ENCODE peak calls at places on chromosomes 2 and 18, in nine cellular contexts. S is GM23248, Q is GM12878, J is HCT116, K is K562, Z is A549, P is neuronal stem cell, V is neural progenitor cell, I is PC-3. Y is an unnamed sample.

GRCh38 chr2:62458206-62459035 is 47.6 kb downstream of the TMEM17 start:
- DNase-seq in P (no peak), S (no peak), K (no peak), I (no peak), V (no peak), Q (no peak), J (no peak), Z (no peak), Y (no peak)

GRCh38 chr2:128310761-128311160 is 7.9 kb downstream of the HS6ST1 start:
- DNase-seq in Q (no peak), I (no peak), K (no peak), S (no peak), Z (no peak), P (no peak), J (no peak), V (no peak), Y (no peak)

GRCh38 chr2:133521146-133521745 is 47.0 kb downstream of the NCKAP5 start:
- DNase-seq in I (peak; percentile 72), S (no peak), K (no peak), Z (no peak), Q (no peak), P (no peak), J (no peak), V (no peak), Y (no peak)

GRCh38 chr2:45477546-45477945 is 133.5 kb downstream of the SRBD1 start:
- DNase-seq in Q (no peak), J (no peak), P (no peak), K (no peak), Z (no peak), I (no peak), S (no peak), V (no peak), Y (no peak)

GRCh38 chr18:38644875-38645641 is 1079.5 kb upstream of the CELF4 start:
- DNase-seq in J (no peak), K (no peak), P (no peak), I (no peak), S (no peak), V (no peak), Z (no peak), Q (no peak), Y (no peak)

GRCh38 chr2:55311444-55311870 is 42.4 kb upstream of the MTIF2 start:
- DNase-seq in K (no peak), P (no peak), J (no peak), I (peak; percentile 71), S (peak; percentile 84), V (no peak), Q (peak; percentile 76), Z (peak; percentile 25), Y (peak; percentile 22)

GRCh38 chr18:57928466-57928865 is 115.6 kb upstream of the NEDD4L start:
- DNase-seq in Z (no peak), J (no peak), P (no peak), Q (no peak), V (no peak), S (no peak), K (no peak), I (no peak), Y (no peak)

GRCh38 chr2:237591379-237591881 is 896 bp upstream of the RAB17 start:
- DNase-seq in K (peak; percentile 12), Q (no peak), I (peak; percentile 43), P (no peak), J (peak; percentile 28), S (peak; percentile 17), V (no peak), Z (no peak), Y (no peak)

GRCh38 chr2:20599001-20599600 is 51.8 kb downstream of the HS1BP3 start:
- DNase-seq in J (no peak), K (no peak), I (no peak), S (no peak), P (no peak), Z (no peak), V (no peak), Q (no peak), Y (no peak)

GRCh38 chr2:151766421-151767153 is 32.3 kb upstream of the NEB start:
- DNase-seq in S (no peak), I (no peak), P (no peak), J (no peak), Z (no peak), K (peak; percentile 82), V (no peak), Q (no peak), Y (no peak)

GRCh38 chr2:119550346-119550745 is 6.1 kb downstream of the CFAP221 start:
- DNase-seq in S (peak; percentile 4), Z (no peak), V (no peak), J (no peak), P (no peak), I (no peak), Q (no peak), K (no peak), Y (no peak)

GRCh38 chr18:10038268-10038667 is 124.5 kb downstream of the VAPA start:
- DNase-seq in K (peak; percentile 25), I (no peak), Q (no peak), Z (no peak), P (no peak), J (no peak), S (no peak), V (no peak), Y (no peak)

GRCh38 chr2:220503446-220503845 is 876.0 kb downstream of the SLC4A3 start:
- DNase-seq in V (no peak), P (no peak), Z (no peak), I (no peak), Q (no peak), K (no peak), S (no peak), J (no peak), Y (no peak)

GRCh38 chr18:51278045-51278649 is 80.7 kb upstream of the MEX3C start:
- DNase-seq in I (peak; percentile 44), P (peak; percentile 67), S (peak; percentile 3), K (peak; percentile 47), Z (peak; percentile 21), J (peak; percentile 57), Q (no peak), V (peak; percentile 74), Y (no peak)

GRCh38 chr2:44836174-44836573 is 105.3 kb upstream of the SIX3 start:
- DNase-seq in I (no peak), S (no peak), P (no peak), J (no peak), K (no peak), Z (no peak), Q (peak; percentile 81), V (no peak), Y (no peak)

GRCh38 chr2:205496777-205497176 is 185.5 kb upstream of the NRP2 start:
- DNase-seq in J (no peak), Q (no peak), V (no peak), K (no peak), I (no peak), Z (no peak), S (peak; percentile 88), P (no peak), Y (peak; percentile 97)

GRCh38 chr18:46867471-46868170 is 49.7 kb downstream of the PIAS2 start:
- DNase-seq in J (no peak), I (no peak), K (no peak), Q (no peak), Z (no peak), S (no peak), P (no peak), V (no peak), Y (no peak)

GRCh38 chr2:216777637-216778273 is 82.1 kb downstream of the TNP1 start:
- DNase-seq in Z (peak; percentile 80), K (peak; percentile 85), J (peak; percentile 84), S (peak; percentile 83), I (peak; percentile 92), Q (peak; percentile 27), P (peak; percentile 43), V (peak; percentile 88), Y (peak; percentile 49)

DNA sequence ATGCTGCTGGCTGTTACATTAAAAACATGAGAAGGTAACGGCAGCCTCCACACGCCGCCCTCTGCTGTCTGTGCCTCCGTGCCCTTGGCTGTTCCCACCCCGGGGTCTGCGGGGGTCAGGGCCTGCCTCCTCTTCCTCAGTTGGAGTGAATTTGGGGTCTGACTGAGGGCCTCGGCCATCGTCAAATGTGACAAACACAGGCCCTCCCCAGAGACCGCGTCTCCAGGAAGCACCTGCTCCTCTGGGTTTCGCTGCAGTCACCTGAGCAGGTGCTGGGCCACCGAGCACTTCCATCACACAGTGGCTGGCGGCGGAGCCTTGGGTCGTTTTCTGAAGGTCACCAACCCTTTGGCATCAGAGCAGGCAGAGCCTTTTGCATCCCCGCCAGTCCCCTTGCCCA is 70.9 kb downstream of the NFATC1 start:
- DNase-seq in P (no peak), K (no peak), V (no peak), S (no peak), I (no peak), Q (no peak), J (no peak), Z (no peak), Y (no peak)
- H3K4me2 ChIP-seq in P (no peak overlapping the region), K (no peak overlapping the region), V (no peak overlapping the region), S (no peak overlapping the region), I (no peak overlapping the region), Q (peak overlapping the region; percentile 43), J (no peak overlapping the region), Z (no peak overlapping the region), Y (no peak overlapping the region)

GRCh38 chr2:105790467-105791118 is 45.9 kb downstream of the NCK2 start:
- DNase-seq in Q (no peak), V (no peak), P (no peak), S (no peak), I (peak; percentile 14), J (no peak), Z (no peak), K (no peak), Y (no peak)

GRCh38 chr2:105791229-105791628 is 46.5 kb downstream of the NCK2 start:
- DNase-seq in Z (no peak), Q (no peak), I (no peak), V (no peak), S (no peak), P (no peak), J (no peak), K (no peak), Y (no peak)

GRCh38 chr2:105788670-105789290 is 44.1 kb downstream of the NCK2 start:
- DNase-seq in I (no peak), Z (no peak), Q (no peak), J (no peak), P (no peak), V (no peak), S (no peak), K (no peak), Y (peak; percentile 9)

GRCh38 chr2:105787376-105788318 is 42.9 kb downstream of the NCK2 start:
- DNase-seq in Z (no peak), V (no peak), J (no peak), K (peak; percentile 60), I (peak; percentile 59), S (no peak), P (no peak), Q (no peak), Y (no peak)

GRCh38 chr2:105789745-105790466 is 45.2 kb downstream of the NCK2 start:
- DNase-seq in S (peak; percentile 92), V (no peak), K (no peak), Z (no peak), P (no peak), I (peak; percentile 36), Q (peak; percentile 74), J (no peak), Y (peak; percentile 67)
- H3K4me1 ChIP-seq in S (peaks cover 17% of the 10 kb centered on the region), V (peaks cover 7% of the 10 kb centered on the region), K (peaks cover 31% of the 10 kb centered on the region), Z (peaks cover 10% of the 10 kb centered on the region), P (peaks cover 5% of the 10 kb centered on the region), I (peaks cover 16% of the 10 kb centered on the region), Q (peaks cover 37% of the 10 kb centered on the region), J (peaks cover 9% of the 10 kb centered on the region), Y (peaks cover 23% of the 10 kb centered on the region)

GRCh38 chr18:59093668-59094067 is 46.0 kb upstream of the SEC11C start:
- DNase-seq in S (no peak), V (no peak), Z (no peak), J (no peak), P (no peak), K (no peak), Q (no peak), I (no peak), Y (no peak)
- H3K4me2 ChIP-seq in S (no peak overlapping the region), V (no peak overlapping the region), Z (no peak overlapping the region), J (no peak overlapping the region), P (no peak overlapping the region), K (no peak overlapping the region), Q (no peak overlapping the region), I (no peak overlapping the region), Y (no peak overlapping the region)

GRCh38 chr2:85582467-85582866 is 1.8 kb upstream of the VAMP5 start:
- DNase-seq in I (no peak), Q (no peak), J (no peak), P (no peak), S (no peak), V (no peak), K (no peak), Z (no peak), Y (no peak)
- H3K4me1 ChIP-seq in I (peaks cover 28% of the 10 kb centered on the region), Q (peaks cover 33% of the 10 kb centered on the region), J (peaks cover 26% of the 10 kb centered on the region), P (peaks cover 34% of the 10 kb centered on the region), S (peaks cover 18% of the 10 kb centered on the region), V (peaks cover 22% of the 10 kb centered on the region), K (peaks cover 41% of the 10 kb centered on the region), Z (peaks cover 21% of the 10 kb centered on the region), Y (peaks cover 34% of the 10 kb centered on the region)